ENCODE peak calls at places on chromosomes 4 and X, in five cellular contexts. E, B, S, F and I are unnamed samples.

GRCh38 chrX:9379697-9380551 is 84.9 kb upstream of the TBL1X start:
- DNase-seq in B (peak), F (no peak), S (no peak), E (no peak), I (no peak)

GRCh38 chr4:82223715-82224114 is 150.1 kb downstream of the HNRNPD start:
- DNase-seq in S (no peak), F (no peak), E (no peak), B (no peak), I (peak)

GRCh38 chr4:73606465-73606974 is 13.7 kb downstream of the RASSF6 start:
- DNase-seq in E (no peak), S (no peak), F (no peak), B (no peak), I (no peak)

GRCh38 chrX:50157545-50158125 is 43.2 kb downstream of the AKAP4 start:
- DNase-seq in B (peak), F (no peak), S (no peak), E (no peak), I (no peak)

GRCh38 chrX:147958316-147958715 is 22.8 kb upstream of the FMR1NB start:
- DNase-seq in S (no peak), B (peak), F (no peak), E (no peak), I (no peak)

GRCh38 chr4:14167876-14168510 is 540.5 kb upstream of the BOD1L1 start:
- DNase-seq in E (no peak), B (peak), F (no peak), S (no peak), I (no peak)

GRCh38 chrX:39196192-39197102 is 395.2 kb downstream of the MID1IP1 start:
- DNase-seq in F (peak), S (peak), B (peak), E (no peak), I (no peak)

GRCh38 chr4:173182403-173182802 is 13.8 kb downstream of the GALNT7 start:
- DNase-seq in S (no peak), F (no peak), B (peak), E (no peak), I (no peak)

GRCh38 chrX:150361070-150361776 is 1.9 kb upstream of the MAMLD1 start:
- DNase-seq in F (peak), S (no peak), B (peak), E (no peak), I (no peak)

GRCh38 chr4:103108547-103108946 is 8.9 kb upstream of the BDH2 start:
- DNase-seq in B (no peak), F (no peak), S (no peak), E (no peak), I (no peak)

GRCh38 chr4:185730387-185730786 is 81.6 kb downstream of the SORBS2 start:
- DNase-seq in B (peak), S (no peak), F (no peak), E (no peak), I (no peak)

GRCh38 chr4:127870688-127871087 is 10.0 kb upstream of the PLK4 start:
- DNase-seq in S (no peak), B (peak), F (no peak), E (no peak), I (no peak)

GRCh38 chrX:113305496-113305895 is 464.9 kb upstream of the AMOT start:
- DNase-seq in S (no peak), B (peak), E (no peak), F (no peak), I (no peak)

GRCh38 chr4:77047037-77047436 is 28.8 kb downstream of the CCNI start:
- DNase-seq in B (peak), E (no peak), S (no peak), F (no peak), I (no peak)